ENCODE peak calls at places on chromosomes 2 and 18, in five cellular contexts. One of them, this sample, is unnamed.

GRCh38 chr18:57087985-57088384 is 58.9 kb upstream of the BOD1L2 start:
- DNase-seq in GM12878: no peak
- DNase-seq in HCT116: peak; percentile 6
- DNase-seq in SK-N-SH: no peak
- DNase-seq in HepG2: no peak
- DNase-seq in this sample: no peak

GRCh38 chr2:96374211-96374951 is 38.8 kb downstream of the NCAPH start:
- DNase-seq in SK-N-SH: peak; percentile 64
- DNase-seq in HepG2: no peak
- DNase-seq in GM12878: no peak
- DNase-seq in HCT116: no peak
- DNase-seq in this sample: no peak

GRCh38 chr2:176934869-176935415 is 277.7 kb upstream of the HNRNPA3 start:
- DNase-seq in SK-N-SH: no peak
- DNase-seq in GM12878: no peak
- DNase-seq in HepG2: no peak
- DNase-seq in HCT116: no peak
- DNase-seq in this sample: no peak

GRCh38 chr18:32530947-32531651 is 60.4 kb upstream of the GAREM1 start:
- DNase-seq in GM12878: no peak
- DNase-seq in HCT116: no peak
- DNase-seq in HepG2: no peak
- DNase-seq in SK-N-SH: no peak
- DNase-seq in this sample: no peak

GRCh38 chr2:15943378-15943851 is 3.1 kb downstream of the MYCN start:
- DNase-seq in GM12878: no peak
- DNase-seq in HepG2: no peak
- DNase-seq in HCT116: no peak
- DNase-seq in SK-N-SH: peak; percentile 94
- DNase-seq in this sample: peak; percentile 69

GRCh38 chr2:144996225-144996795 is 476.4 kb upstream of the ZEB2 start:
- DNase-seq in HCT116: no peak
- DNase-seq in HepG2: no peak
- DNase-seq in SK-N-SH: no peak
- DNase-seq in GM12878: no peak
- DNase-seq in this sample: no peak

GRCh38 chr2:225282858-225283693 is 116.4 kb upstream of the NYAP2 start:
- DNase-seq in HepG2: peak; percentile 16
- DNase-seq in GM12878: no peak
- DNase-seq in HCT116: peak; percentile 31
- DNase-seq in SK-N-SH: peak; percentile 33
- DNase-seq in this sample: no peak

GRCh38 chr18:40179647-40180175 is 1775.3 kb upstream of the PIK3C3 start:
- DNase-seq in GM12878: no peak
- DNase-seq in HCT116: no peak
- DNase-seq in SK-N-SH: no peak
- DNase-seq in HepG2: no peak
- DNase-seq in this sample: no peak

GRCh38 chr2:241914542-241914941 is 45.0 kb downstream of the RTP5 start:
- DNase-seq in SK-N-SH: no peak
- DNase-seq in GM12878: no peak
- DNase-seq in HCT116: no peak
- DNase-seq in HepG2: no peak
- DNase-seq in this sample: no peak

GRCh38 chr2:152349416-152349815 is 14.4 kb downstream of the FMNL2 start:
- DNase-seq in HCT116: no peak
- DNase-seq in GM12878: no peak
- DNase-seq in SK-N-SH: no peak
- DNase-seq in HepG2: no peak
- DNase-seq in this sample: no peak

GRCh38 chr2:47034973-47035609 is 119.5 kb upstream of the MCFD2 start:
- DNase-seq in HepG2: peak; percentile 80
- DNase-seq in HCT116: no peak
- DNase-seq in GM12878: peak; percentile 33
- DNase-seq in SK-N-SH: no peak
- DNase-seq in this sample: no peak

GRCh38 chr2:85385746-85386145 is 24.4 kb downstream of the CAPG start:
- DNase-seq in HepG2: no peak
- DNase-seq in GM12878: no peak
- DNase-seq in HCT116: no peak
- DNase-seq in SK-N-SH: no peak
- DNase-seq in this sample: no peak

GRCh38 chr2:152466925-152467676 is 132.1 kb downstream of the FMNL2 start:
- DNase-seq in HCT116: no peak
- DNase-seq in SK-N-SH: no peak
- DNase-seq in GM12878: peak; percentile 74
- DNase-seq in HepG2: no peak
- DNase-seq in this sample: no peak

GRCh38 chr2:167415068-167415467 is 526.8 kb downstream of the XIRP2 start:
- DNase-seq in GM12878: no peak
- DNase-seq in SK-N-SH: no peak
- DNase-seq in HepG2: no peak
- DNase-seq in HCT116: no peak
- DNase-seq in this sample: no peak

GRCh38 chr2:5183031-5183430 is 509.2 kb upstream of the SOX11 start:
- DNase-seq in GM12878: no peak
- DNase-seq in HCT116: no peak
- DNase-seq in HepG2: no peak
- DNase-seq in SK-N-SH: no peak
- DNase-seq in this sample: no peak

GRCh38 chr2:15271941-15272340 is 289.2 kb downstream of the NBAS start:
- DNase-seq in GM12878: no peak
- DNase-seq in SK-N-SH: no peak
- DNase-seq in HepG2: peak; percentile 11
- DNase-seq in HCT116: no peak
- DNase-seq in this sample: no peak

GRCh38 chr18:67509711-67510110 is 6.8 kb downstream of the DSEL start:
- DNase-seq in SK-N-SH: peak; percentile 65
- DNase-seq in GM12878: no peak
- DNase-seq in HepG2: no peak
- DNase-seq in HCT116: no peak
- DNase-seq in this sample: no peak

GRCh38 chr2:191607101-191607500 is 70.8 kb upstream of the NABP1 start:
- DNase-seq in SK-N-SH: no peak
- DNase-seq in HCT116: no peak
- DNase-seq in HepG2: no peak
- DNase-seq in GM12878: no peak
- DNase-seq in this sample: no peak

GRCh38 chr18:5628512-5629255 is 84.9 kb upstream of the EPB41L3 start:
- DNase-seq in HepG2: no peak
- DNase-seq in SK-N-SH: peak; percentile 53
- DNase-seq in HCT116: no peak
- DNase-seq in GM12878: no peak
- DNase-seq in this sample: no peak

GRCh38 chr2:63078852-63079606 is 28.4 kb downstream of the OTX1 start:
- DNase-seq in HepG2: peak; percentile 61
- DNase-seq in GM12878: no peak
- DNase-seq in HCT116: peak; percentile 23
- DNase-seq in SK-N-SH: peak; percentile 10
- DNase-seq in this sample: peak; percentile 38

GRCh38 chr2:67446504-67446911 is 49.4 kb downstream of the ETAA1 start:
- DNase-seq in GM12878: no peak
- DNase-seq in HepG2: no peak
- DNase-seq in HCT116: no peak
- DNase-seq in SK-N-SH: no peak
- DNase-seq in this sample: no peak

GRCh38 chr2:197464180-197464579 is 10.8 kb downstream of the COQ10B start:
- DNase-seq in HepG2: no peak
- DNase-seq in HCT116: no peak
- DNase-seq in GM12878: no peak
- DNase-seq in SK-N-SH: no peak
- DNase-seq in this sample: no peak

GRCh38 chr2:218000137-218000536 is 2.7 kb downstream of the TNS1 start:
- DNase-seq in SK-N-SH: no peak
- DNase-seq in GM12878: no peak
- DNase-seq in HCT116: no peak
- DNase-seq in HepG2: no peak
- DNase-seq in this sample: no peak

GRCh38 chr2:46365913-46366674 is 68.9 kb downstream of the EPAS1 start:
- DNase-seq in HCT116: no peak
- DNase-seq in HepG2: no peak
- DNase-seq in SK-N-SH: peak; percentile 59
- DNase-seq in GM12878: no peak
- DNase-seq in this sample: no peak

GRCh38 chr2:200703132-200703925 is 108.4 kb upstream of the BZW1 start:
- DNase-seq in HCT116: peak; percentile 68
- DNase-seq in HepG2: peak; percentile 77
- DNase-seq in GM12878: peak; percentile 4
- DNase-seq in SK-N-SH: peak; percentile 15
- DNase-seq in this sample: no peak

GRCh38 chr2:239721991-239722759 is 303.0 kb downstream of the NDUFA10 start:
- DNase-seq in GM12878: no peak
- DNase-seq in HCT116: no peak
- DNase-seq in SK-N-SH: no peak
- DNase-seq in HepG2: no peak
- DNase-seq in this sample: no peak

GRCh38 chr2:239722760-239723448 is 302.2 kb downstream of the NDUFA10 start:
- DNase-seq in HepG2: no peak
- DNase-seq in GM12878: no peak
- DNase-seq in HCT116: no peak
- DNase-seq in SK-N-SH: no peak
- DNase-seq in this sample: no peak

GRCh38 chr2:239724194-239724849 is 300.8 kb downstream of the NDUFA10 start:
- DNase-seq in HepG2: no peak
- DNase-seq in HCT116: no peak
- DNase-seq in GM12878: no peak
- DNase-seq in SK-N-SH: no peak
- DNase-seq in this sample: no peak

GRCh38 chr2:239724851-239725550 is 300.1 kb downstream of the NDUFA10 start:
- DNase-seq in HepG2: no peak
- DNase-seq in SK-N-SH: no peak
- DNase-seq in GM12878: no peak
- DNase-seq in HCT116: no peak
- DNase-seq in this sample: no peak

GRCh38 chr2:239723486-239724193 is 301.5 kb downstream of the NDUFA10 start:
- DNase-seq in HepG2: no peak
- DNase-seq in GM12878: no peak
- DNase-seq in SK-N-SH: no peak
- DNase-seq in HCT116: no peak
- DNase-seq in this sample: no peak
- TF ChIP-seq ZBTB33 in HepG2: no peak
- TF ChIP-seq ZBTB33 in GM12878: no peak
- TF ChIP-seq ZBTB33 in SK-N-SH: no peak
- TF ChIP-seq ZBTB33 in HCT116: no peak
- TF ChIP-seq ZBTB33 in this sample: no peak

GRCh38 chr2:12456293-12457151 is 260.2 kb upstream of the TRIB2 start:
- DNase-seq in GM12878: peak; percentile 3
- DNase-seq in HepG2: peak; percentile 95
- DNase-seq in SK-N-SH: no peak
- DNase-seq in HCT116: peak; percentile 48
- DNase-seq in this sample: peak; percentile 78
- H3K4me3 ChIP-seq in GM12878: peak overlapping the region; percentile 45
- H3K4me3 ChIP-seq in HepG2: no peak overlapping the region
- H3K4me3 ChIP-seq in SK-N-SH: no peak overlapping the region
- H3K4me3 ChIP-seq in HCT116: no peak overlapping the region
- H3K4me3 ChIP-seq in this sample: peak overlapping the region; percentile 8

DNA sequence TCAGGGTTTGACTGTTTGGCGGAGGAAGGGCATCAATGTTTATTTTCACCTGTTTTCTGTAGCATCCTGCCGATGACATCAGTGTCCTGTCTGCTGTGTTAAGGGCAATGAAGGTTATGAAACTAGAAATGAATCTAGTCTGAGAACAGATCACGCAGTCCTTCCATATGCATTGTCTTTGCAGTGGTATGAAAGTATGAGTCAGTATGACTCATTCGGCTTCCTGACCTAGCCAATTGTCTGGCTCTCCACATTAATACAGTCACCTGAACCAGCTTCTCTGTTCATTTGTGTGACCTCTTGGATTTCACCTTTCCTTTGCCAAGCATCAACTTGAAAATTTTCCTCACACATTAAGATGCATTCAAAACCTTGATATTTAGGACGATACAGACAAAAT is 353.8 kb downstream of the RND3 start:
- DNase-seq in HCT116: peak; percentile 74
- DNase-seq in HepG2: peak; percentile 56
- DNase-seq in SK-N-SH: no peak
- DNase-seq in GM12878: peak; percentile 62
- DNase-seq in this sample: peak; percentile 36
- TF ChIP-seq ZBTB33 in HCT116: no peak
- TF ChIP-seq ZBTB33 in HepG2: no peak
- TF ChIP-seq ZBTB33 in SK-N-SH: peak; percentile 7
- TF ChIP-seq ZBTB33 in GM12878: no peak
- TF ChIP-seq ZBTB33 in this sample: no peak

GRCh38 chr2:161170917-161171594 is 10.8 kb downstream of the TANK start:
- DNase-seq in HCT116: no peak
- DNase-seq in GM12878: no peak
- DNase-seq in SK-N-SH: no peak
- DNase-seq in HepG2: peak; percentile 6
- DNase-seq in this sample: no peak

GRCh38 chr2:161171595-161171929 is 11.3 kb downstream of the TANK start:
- DNase-seq in HepG2: no peak
- DNase-seq in GM12878: no peak
- DNase-seq in SK-N-SH: no peak
- DNase-seq in HCT116: no peak
- DNase-seq in this sample: no peak

GRCh38 chr2:161172901-161173540 is 12.8 kb downstream of the TANK start:
- DNase-seq in HepG2: no peak
- DNase-seq in GM12878: no peak
- DNase-seq in SK-N-SH: no peak
- DNase-seq in HCT116: no peak
- DNase-seq in this sample: peak; percentile 92

GRCh38 chr2:161170377-161170776 is 10.1 kb downstream of the TANK start:
- DNase-seq in HCT116: no peak
- DNase-seq in SK-N-SH: no peak
- DNase-seq in GM12878: no peak
- DNase-seq in HepG2: no peak
- DNase-seq in this sample: no peak

GRCh38 chr2:161173541-161174194 is 13.4 kb downstream of the TANK start:
- DNase-seq in GM12878: no peak
- DNase-seq in SK-N-SH: no peak
- DNase-seq in HepG2: no peak
- DNase-seq in HCT116: no peak
- DNase-seq in this sample: no peak
- H3K4me3 ChIP-seq in GM12878: no peak overlapping the region
- H3K4me3 ChIP-seq in SK-N-SH: no peak overlapping the region
- H3K4me3 ChIP-seq in HepG2: no peak overlapping the region
- H3K4me3 ChIP-seq in HCT116: no peak overlapping the region
- H3K4me3 ChIP-seq in this sample: no peak overlapping the region

DNA sequence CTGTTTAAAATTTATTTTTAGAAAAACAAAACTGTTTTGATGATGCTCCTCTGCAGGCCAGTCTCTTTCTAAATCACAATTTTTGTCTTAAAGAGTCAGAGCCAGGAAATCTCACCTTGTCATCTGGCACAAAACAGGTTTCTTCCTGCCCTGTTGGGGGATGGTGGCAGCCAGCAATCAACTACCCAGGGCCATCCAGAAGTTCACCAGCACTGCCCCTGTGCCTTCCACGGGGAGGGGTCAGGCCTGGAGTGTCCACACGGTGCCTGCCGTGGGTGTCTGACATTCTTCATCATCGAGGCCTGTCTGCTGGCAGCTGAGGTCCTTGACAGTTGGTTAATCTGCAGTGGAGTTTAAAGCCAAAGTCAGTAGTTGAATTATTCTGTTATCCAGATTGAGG is 40.0 kb upstream of the BMP10 start:
- DNase-seq in GM12878: no peak
- DNase-seq in HepG2: no peak
- DNase-seq in HCT116: no peak
- DNase-seq in SK-N-SH: no peak
- DNase-seq in this sample: no peak
- TF ChIP-seq ZBTB33 in GM12878: no peak
- TF ChIP-seq ZBTB33 in HepG2: no peak
- TF ChIP-seq ZBTB33 in HCT116: no peak
- TF ChIP-seq ZBTB33 in SK-N-SH: no peak
- TF ChIP-seq ZBTB33 in this sample: no peak

GRCh38 chr2:199431748-199432213 is 26.0 kb downstream of the SATB2 start:
- DNase-seq in HepG2: no peak
- DNase-seq in GM12878: no peak
- DNase-seq in HCT116: peak; percentile 58
- DNase-seq in SK-N-SH: no peak
- DNase-seq in this sample: no peak
- H3K4me3 ChIP-seq in HepG2: no peak overlapping the region
- H3K4me3 ChIP-seq in GM12878: no peak overlapping the region
- H3K4me3 ChIP-seq in HCT116: peak overlapping the region; percentile 40
- H3K4me3 ChIP-seq in SK-N-SH: no peak overlapping the region
- H3K4me3 ChIP-seq in this sample: no peak overlapping the region